ENCODE peak calls at places on chromosomes 4 and X, in five cellular contexts. P, Q, F, R and B are unnamed samples.

GRCh38 chr4:112952301-112952700 is 97.2 kb upstream of the ANK2 start:
- DNase-seq in P (no peak), Q (no peak), F (no peak), R (no peak), B (no peak)

GRCh38 chr4:161585011-161585410 is 578.8 kb downstream of the FSTL5 start:
- DNase-seq in P (no peak), Q (no peak), F (no peak), R (no peak), B (no peak)

GRCh38 chr4:47824844-47825243 is 13.0 kb downstream of the CORIN start:
- DNase-seq in P (no peak), Q (no peak), F (no peak), R (peak; percentile 23), B (no peak)

GRCh38 chr4:123505077-123505456 is 108.5 kb downstream of the SPRY1 start:
- DNase-seq in P (no peak), Q (no peak), F (no peak), R (no peak), B (peak; percentile 13)

GRCh38 chr4:25847329-25847728 is 15.5 kb downstream of the SEL1L3 start:
- DNase-seq in P (no peak), Q (no peak), F (no peak), R (no peak), B (no peak)

GRCh38 chr4:76194325-76194724 is 19.3 kb downstream of the SCARB2 start:
- DNase-seq in P (no peak), Q (no peak), F (no peak), R (peak; percentile 34), B (no peak)

GRCh38 chr4:94011190-94011589 is 182.6 kb downstream of the ATOH1 start:
- DNase-seq in P (no peak), Q (no peak), F (no peak), R (peak; percentile 15), B (no peak)

GRCh38 chrX:124719060-124719459 is 372.7 kb downstream of the SH2D1A start:
- DNase-seq in P (no peak), Q (no peak), F (no peak), R (no peak), B (no peak)

GRCh38 chrX:129721870-129722269 is 16.9 kb upstream of the XPNPEP2 start:
- DNase-seq in P (no peak), Q (no peak), F (no peak), R (no peak), B (no peak)

GRCh38 chr4:112509243-112510190 is 6.5 kb downstream of the NEUROG2 start:
- DNase-seq in P (no peak), Q (no peak), F (no peak), R (no peak), B (peak; percentile 36)

GRCh38 chr4:107379054-107379869 is 340.8 kb downstream of the PAPSS1 start:
- DNase-seq in P (no peak), Q (no peak), F (no peak), R (no peak), B (no peak)

GRCh38 chrX:11423362-11423818 is 130.2 kb downstream of the AMELX start:
- DNase-seq in P (no peak), Q (no peak), F (peak; percentile 17), R (peak; percentile 89), B (no peak)

GRCh38 chr4:158676076-158676475 is 4.0 kb downstream of the ETFDH start:
- DNase-seq in P (no peak), Q (no peak), F (no peak), R (no peak), B (no peak)

GRCh38 chr4:1583051-1583785 is 100.9 kb downstream of the FAM53A start:
- DNase-seq in P (no peak), Q (no peak), F (no peak), R (no peak), B (no peak)

GRCh38 chr4:41507292-41507933 is 30.5 kb upstream of the LIMCH1 start:
- DNase-seq in P (no peak), Q (no peak), F (no peak), R (no peak), B (no peak)

GRCh38 chr4:121594796-121595526 is 101.8 kb downstream of the ANXA5 start:
- DNase-seq in P (no peak), Q (no peak), F (no peak), R (no peak), B (peak; percentile 34)

GRCh38 chrX:30241724-30242415 is at the start of gene MAGEB4:
- DNase-seq in P (no peak), Q (no peak), F (no peak), R (no peak), B (no peak)

GRCh38 chr4:55826986-55827385 is 7.4 kb downstream of the EXOC1L start:
- DNase-seq in P (no peak), Q (no peak), F (no peak), R (no peak), B (no peak)

GRCh38 chr4:139556071-139556734 is at the start of gene SETD7:
- DNase-seq in P (peak; percentile 57), Q (peak; percentile 59), F (no peak), R (peak; percentile 46), B (peak; percentile 47)

GRCh38 chr4:137422666-137423065 is 109.6 kb downstream of the PCDH18 start:
- DNase-seq in P (no peak), Q (no peak), F (no peak), R (no peak), B (no peak)

GRCh38 chr4:41598580-41598979 is 60.6 kb downstream of the LIMCH1 start:
- DNase-seq in P (no peak), Q (no peak), F (no peak), R (no peak), B (no peak)

GRCh38 chrX:153772608-153773217 is 8.1 kb upstream of the SRPK3 start:
- DNase-seq in P (no peak), Q (no peak), F (no peak), R (no peak), B (no peak)

GRCh38 chrX:131057706-131058105 is 440 bp upstream of the ARHGAP36 start:
- DNase-seq in P (no peak), Q (no peak), F (no peak), R (no peak), B (no peak)

GRCh38 chr4:163808091-163808490 is 313.6 kb downstream of the TMA16 start:
- DNase-seq in P (no peak), Q (no peak), F (no peak), R (no peak), B (no peak)

GRCh38 chr4:143433231-143433630 is 80.3 kb upstream of the SMARCA5 start:
- DNase-seq in P (no peak), Q (no peak), F (no peak), R (no peak), B (no peak)

GRCh38 chr4:111014537-111014936 is 391.7 kb upstream of the PITX2 start:
- DNase-seq in P (no peak), Q (no peak), F (no peak), R (no peak), B (no peak)

GRCh38 chr4:9989918-9990635 is 31.2 kb downstream of the SLC2A9 start:
- DNase-seq in P (no peak), Q (no peak), F (no peak), R (no peak), B (no peak)
- TF ChIP-seq JUND in P (no peak), Q (no peak), F (no peak), R (no peak), B (no peak)

GRCh38 chr4:92657695-92658094 is 353.9 kb downstream of the GRID2 start:
- DNase-seq in P (no peak), Q (no peak), F (no peak), R (no peak), B (no peak)

GRCh38 chr4:92654084-92654483 is 350.3 kb downstream of the GRID2 start:
- DNase-seq in P (no peak), Q (no peak), F (no peak), R (no peak), B (no peak)

GRCh38 chr4:92658318-92658717 is 354.6 kb downstream of the GRID2 start:
- DNase-seq in P (no peak), Q (no peak), F (no peak), R (no peak), B (no peak)
- TF ChIP-seq JUND in P (no peak), Q (no peak), F (no peak), R (no peak), B (no peak)

GRCh38 chrX:71604141-71604540 is 14.2 kb downstream of the CXCR3 start:
- DNase-seq in P (no peak), Q (no peak), F (no peak), R (no peak), B (no peak)

GRCh38 chrX:71604796-71605568 is 13.3 kb downstream of the CXCR3 start:
- DNase-seq in P (no peak), Q (no peak), F (no peak), R (no peak), B (no peak)

GRCh38 chrX:71607488-71607887 is 10.8 kb downstream of the CXCR3 start:
- DNase-seq in P (no peak), Q (no peak), F (no peak), R (no peak), B (no peak)

GRCh38 chrX:71609095-71609750 is 9.1 kb downstream of the CXCR3 start:
- DNase-seq in P (no peak), Q (no peak), F (no peak), R (no peak), B (no peak)

GRCh38 chrX:71606536-71607216 is 11.6 kb downstream of the CXCR3 start:
- DNase-seq in P (no peak), Q (no peak), F (no peak), R (no peak), B (no peak)
- TF ChIP-seq JUND in P (no peak), Q (no peak), F (no peak), R (no peak), B (no peak)

DNA sequence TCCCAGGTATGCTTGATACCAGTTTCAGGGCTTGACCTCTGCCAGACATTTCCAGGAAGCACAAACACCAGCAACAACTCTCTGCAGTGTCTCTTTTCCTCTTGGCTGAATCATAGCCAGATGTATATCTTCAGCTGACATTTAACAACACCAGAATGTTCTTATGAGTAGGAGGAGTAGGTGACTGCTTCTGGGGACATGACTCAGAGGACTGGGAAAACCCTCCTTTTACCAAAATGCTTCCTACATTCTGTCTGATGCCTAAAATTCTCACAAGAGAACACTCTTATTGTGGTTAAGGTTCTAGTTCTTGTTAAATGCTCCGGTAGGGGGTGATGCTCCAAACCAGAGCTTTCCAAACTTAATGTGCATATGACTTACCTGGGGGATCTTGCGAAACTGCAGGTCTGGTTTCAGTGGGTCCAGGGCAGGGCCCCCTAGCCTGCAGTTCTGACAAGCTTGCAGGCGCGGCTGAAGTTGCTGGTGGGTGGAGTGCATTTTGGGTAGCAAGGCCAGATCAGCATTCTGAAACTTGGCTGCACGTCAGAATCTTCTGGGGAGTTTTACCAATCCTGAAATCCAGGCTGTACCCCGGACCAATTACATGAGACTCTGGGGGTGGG is 329.3 kb upstream of the RPS6KA3 start:
- DNase-seq in P (no peak), Q (no peak), F (no peak), R (no peak), B (no peak)
- TF ChIP-seq JUND in P (no peak), Q (no peak), F (no peak), R (no peak), B (no peak)

DNA sequence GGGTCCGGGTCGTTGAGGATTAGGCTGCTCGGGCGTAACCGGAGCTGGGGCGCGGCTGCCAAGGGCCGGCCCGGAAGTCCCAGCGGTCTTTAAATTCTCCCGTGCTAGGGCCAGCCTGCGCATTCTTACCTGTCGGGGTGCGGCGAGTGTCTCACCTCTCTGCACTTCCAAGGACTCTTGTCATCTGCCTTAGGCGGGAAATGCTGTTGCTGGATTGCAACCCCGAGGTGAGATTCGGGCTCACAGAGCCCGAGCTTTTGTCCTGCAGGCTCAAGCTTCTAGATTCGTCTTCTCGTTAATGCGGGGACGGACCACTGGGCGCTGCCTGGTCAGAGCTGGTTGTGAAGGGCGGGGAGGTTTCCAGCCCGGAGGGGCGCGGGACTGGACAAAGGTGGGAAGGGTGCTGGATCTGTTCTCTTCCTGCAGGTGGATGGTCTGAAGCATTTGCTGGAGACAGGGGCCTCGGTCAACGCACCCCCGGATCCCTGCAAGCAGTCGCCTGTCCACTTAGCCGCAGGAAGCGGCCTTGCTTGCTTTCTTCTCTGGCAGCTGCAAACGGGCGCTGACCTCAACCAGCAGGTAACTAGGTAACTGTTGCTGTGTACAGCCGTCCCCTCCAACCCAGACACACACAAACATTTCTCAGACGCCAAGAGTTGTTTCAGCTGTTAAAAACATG is at the start of gene ANKRD37:
- DNase-seq in P (no peak), Q (no peak), F (no peak), R (no peak), B (peak; percentile 67)
- TF ChIP-seq JUND in P (no peak), Q (no peak), F (no peak), R (no peak), B (no peak)